ENCODE peak calls at places on chromosomes 3 and 15, in four cellular contexts. B is K562, P is HL-60, F is GM12878. Z is an unnamed sample.

GRCh38 chr3:134357914-134358811 is 16.1 kb downstream of the AMOTL2 start:
- DNase-seq in B (peak; percentile 26), P (no peak), F (no peak), Z (no peak)

GRCh38 chr3:139044366-139045210 is at the start of gene PRR23C:
- DNase-seq in B (peak; percentile 30), P (no peak), F (no peak), Z (no peak)

GRCh38 chr15:88649286-88649733 is 10.5 kb downstream of the ISG20 start:
- DNase-seq in B (no peak), P (no peak), F (no peak), Z (peak; percentile 50)

GRCh38 chr3:150786791-150787190 is 23.8 kb upstream of the SIAH2 start:
- DNase-seq in B (no peak), P (no peak), F (no peak), Z (no peak)

GRCh38 chr3:88991496-88991895 is 115.9 kb upstream of the EPHA3 start:
- DNase-seq in B (no peak), P (no peak), F (no peak), Z (no peak)

GRCh38 chr3:14082108-14082657 is 42.5 kb downstream of the CHCHD4 start:
- DNase-seq in B (no peak), P (no peak), F (peak; percentile 12), Z (no peak)

GRCh38 chr15:51768018-51768417 is 16.6 kb downstream of the TMOD2 start:
- DNase-seq in B (no peak), P (peak; percentile 84), F (no peak), Z (no peak)

GRCh38 chr15:94164202-94164807 is 67.1 kb upstream of the MCTP2 start:
- DNase-seq in B (peak; percentile 12), P (peak; percentile 74), F (no peak), Z (peak; percentile 22)

GRCh38 chr15:70318996-70319465 is 221.3 kb upstream of the TLE3 start:
- DNase-seq in B (no peak), P (no peak), F (no peak), Z (no peak)

GRCh38 chr15:74995779-74996765 is 709 bp downstream of the SCAMP5 start:
- DNase-seq in B (no peak), P (no peak), F (no peak), Z (no peak)

GRCh38 chr15:39833515-39833981 is 50.9 kb upstream of the FSIP1 start:
- DNase-seq in B (no peak), P (no peak), F (no peak), Z (no peak)

GRCh38 chr3:172357850-172358754 is 90.2 kb downstream of the GHSR start:
- DNase-seq in B (no peak), P (peak; percentile 57), F (no peak), Z (no peak)

GRCh38 chr15:76298986-76299385 is 12.3 kb downstream of the ETFA start:
- DNase-seq in B (no peak), P (no peak), F (no peak), Z (no peak)

GRCh38 chr3:31911643-31912042 is 69.4 kb downstream of the OSBPL10 start:
- DNase-seq in B (no peak), P (no peak), F (no peak), Z (no peak)

GRCh38 chr15:74958908-74959642 is 2.5 kb upstream of the RPP25 start:
- DNase-seq in B (peak; percentile 7), P (no peak), F (no peak), Z (no peak)

GRCh38 chr3:114409291-114409690 is 115.5 kb downstream of the TIGIT start:
- DNase-seq in B (no peak), P (no peak), F (no peak), Z (no peak)

GRCh38 chr3:186315581-186316354 is 46.3 kb downstream of the DGKG start:
- DNase-seq in B (no peak), P (no peak), F (no peak), Z (no peak)

GRCh38 chr15:68378595-68378994 is 53.4 kb downstream of the ITGA11 start:
- DNase-seq in B (no peak), P (no peak), F (no peak), Z (no peak)
- TF ChIP-seq POLR2AphosphoS5 in B (no peak), P (no peak), F (no peak), Z (no peak)

GRCh38 chr3:127053450-127053849 is 70.5 kb downstream of the PLXNA1 start:
- DNase-seq in B (no peak), P (no peak), F (no peak), Z (no peak)

GRCh38 chr3:127050733-127051132 is 67.8 kb downstream of the PLXNA1 start:
- DNase-seq in B (no peak), P (no peak), F (no peak), Z (no peak)

GRCh38 chr3:127052121-127052561 is 69.2 kb downstream of the PLXNA1 start:
- DNase-seq in B (no peak), P (no peak), F (no peak), Z (no peak)

GRCh38 chr3:127053979-127054378 is 71.1 kb downstream of the PLXNA1 start:
- DNase-seq in B (no peak), P (no peak), F (no peak), Z (no peak)

DNA sequence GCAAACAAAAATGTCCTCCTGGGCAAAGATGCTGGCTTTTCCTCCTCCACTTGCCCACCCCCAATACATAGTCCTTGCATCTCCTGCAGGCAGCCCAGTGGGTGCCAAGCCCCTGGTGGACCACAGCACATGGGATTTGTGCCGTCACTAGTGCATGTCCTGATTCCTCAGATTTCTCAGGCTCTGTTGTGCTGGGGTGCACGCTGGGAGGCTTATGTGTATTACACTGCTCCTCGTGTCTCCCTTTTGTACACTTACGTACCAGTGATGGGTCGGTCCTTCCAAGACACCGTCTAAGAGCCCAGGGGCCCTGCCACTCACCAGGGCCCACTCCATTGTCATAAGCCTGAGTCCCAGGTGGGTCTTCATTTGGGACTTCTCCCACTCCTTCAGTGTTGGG is 70.1 kb downstream of the PLXNA1 start:
- DNase-seq in B (no peak), P (no peak), F (no peak), Z (no peak)
- TF ChIP-seq SPI1 in B (no peak), P (no peak), F (no peak), Z (no peak)

GRCh38 chr3:120469440-120470415 is 18.9 kb upstream of the FSTL1 start:
- DNase-seq in B (no peak), P (no peak), F (no peak), Z (no peak)
- TF ChIP-seq POLR2AphosphoS5 in B (no peak), P (no peak), F (no peak), Z (no peak)

GRCh38 chr3:124257332-124257864 is 265.5 kb upstream of the ROPN1 start:
- DNase-seq in B (no peak), P (no peak), F (no peak), Z (no peak)

GRCh38 chr3:124261301-124261700 is 269.4 kb upstream of the ROPN1 start:
- DNase-seq in B (no peak), P (no peak), F (no peak), Z (no peak)

GRCh38 chr3:124258057-124258500 is 266.2 kb upstream of the ROPN1 start:
- DNase-seq in B (no peak), P (no peak), F (no peak), Z (no peak)

GRCh38 chr3:124263168-124263567 is 271.2 kb upstream of the ROPN1 start:
- DNase-seq in B (no peak), P (peak; percentile 13), F (no peak), Z (no peak)

DNA sequence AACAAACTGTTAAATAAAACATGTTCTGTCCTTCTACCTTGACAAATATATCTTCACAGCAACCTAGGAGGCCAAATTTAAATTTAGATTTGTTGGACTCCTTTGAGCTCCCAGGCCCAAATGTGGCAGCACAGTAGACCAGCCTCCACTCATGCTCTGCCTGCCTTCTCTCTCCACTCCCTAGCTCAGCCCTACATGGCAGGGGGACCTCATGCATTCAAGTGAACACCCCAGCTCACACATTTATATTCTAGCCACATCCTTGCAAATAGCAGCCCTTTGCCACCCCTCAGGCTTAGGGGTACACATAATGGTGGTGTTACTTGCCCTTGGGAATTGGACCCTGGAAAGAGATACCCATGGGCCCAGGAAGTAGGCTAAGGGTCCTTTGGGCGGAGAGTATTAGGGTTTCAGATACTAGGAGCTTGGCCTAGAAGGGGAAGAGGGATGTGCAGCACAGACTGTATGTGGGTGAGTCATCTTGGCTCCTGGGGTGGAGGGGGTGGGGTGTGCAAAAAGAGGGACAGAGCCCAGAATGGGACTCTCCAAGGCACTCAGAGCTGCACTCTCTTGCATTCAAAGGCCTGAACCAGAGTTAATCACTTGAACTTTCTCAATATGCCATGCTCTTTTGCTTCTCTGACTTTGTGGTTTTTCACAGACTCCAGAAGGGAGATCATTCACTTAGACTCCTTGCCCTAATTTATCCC is 268.4 kb upstream of the ROPN1 start:
- DNase-seq in B (peak; percentile 6), P (no peak), F (no peak), Z (no peak)
- TF ChIP-seq SPI1 in B (no peak), P (no peak), F (peak; percentile 35), Z (no peak)

DNA sequence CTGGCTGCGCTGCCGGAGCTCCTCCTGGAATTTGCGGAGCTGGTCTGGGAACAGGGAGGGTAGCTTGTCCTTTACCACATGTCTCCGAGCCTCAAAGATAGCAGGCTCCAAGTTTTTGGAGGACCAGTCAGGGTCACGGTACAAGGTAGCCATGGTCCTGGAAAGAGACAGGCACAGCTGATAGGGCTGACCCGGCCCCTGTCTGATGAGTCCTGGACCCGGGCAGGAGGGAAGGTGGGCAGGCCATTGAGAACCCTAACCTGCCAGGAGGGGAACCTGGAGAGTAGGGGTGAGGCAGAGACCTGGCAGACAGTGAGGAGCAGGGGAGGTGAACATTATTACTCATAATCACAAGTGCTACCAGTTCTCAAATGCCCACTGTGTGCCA is 20.4 kb upstream of the EHD4 start:
- DNase-seq in B (no peak), P (no peak), F (no peak), Z (no peak)
- TF ChIP-seq POLR2AphosphoS5 in B (no peak), P (no peak), F (no peak), Z (no peak)

GRCh38 chr3:8458235-8458634 is 43.4 kb upstream of the LMCD1 start:
- DNase-seq in B (peak; percentile 17), P (no peak), F (no peak), Z (no peak)

GRCh38 chr3:8458711-8459110 is 42.9 kb upstream of the LMCD1 start:
- DNase-seq in B (no peak), P (no peak), F (no peak), Z (no peak)

GRCh38 chr3:8456118-8456811 is 45.4 kb upstream of the LMCD1 start:
- DNase-seq in B (no peak), P (no peak), F (no peak), Z (no peak)

GRCh38 chr3:8455451-8456117 is 46.0 kb upstream of the LMCD1 start:
- DNase-seq in B (no peak), P (no peak), F (no peak), Z (no peak)

DNA sequence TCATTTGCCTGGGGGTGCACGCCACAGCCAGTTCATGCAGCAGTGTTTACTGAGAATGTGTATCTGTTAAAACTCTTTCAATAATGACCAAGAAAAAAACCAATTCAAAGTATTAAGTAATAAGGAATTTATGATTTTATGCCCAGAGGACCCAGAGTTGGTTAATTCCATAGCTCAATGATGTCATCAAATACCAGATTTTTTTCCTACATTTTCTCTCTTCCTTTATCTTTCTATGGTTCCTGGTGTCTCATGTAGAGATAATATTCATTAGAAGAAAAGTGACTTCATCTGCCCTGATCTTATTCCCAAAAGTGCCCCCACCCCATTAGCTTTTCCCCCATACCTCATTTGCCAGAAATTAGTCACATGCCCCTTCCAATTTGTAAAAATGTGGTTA is 44.6 kb upstream of the LMCD1 start:
- DNase-seq in B (no peak), P (no peak), F (no peak), Z (no peak)
- TF ChIP-seq SPI1 in B (no peak), P (no peak), F (no peak), Z (no peak)

GRCh38 chr15:68620721-68621528 is 42.1 kb downstream of the CORO2B start:
- DNase-seq in B (no peak), P (no peak), F (no peak), Z (no peak)
- TF ChIP-seq POLR2AphosphoS5 in B (no peak), P (no peak), F (no peak), Z (no peak)

GRCh38 chr3:27728195-27729087 is 6.3 kb upstream of the EOMES start:
- DNase-seq in B (no peak), P (no peak), F (no peak), Z (no peak)
- TF ChIP-seq SPI1 in B (no peak), P (no peak), F (no peak), Z (no peak)